ENCODE peak calls at places on chromosomes 7 and 10, in five cellular contexts. Y, N, C, T and E are unnamed samples.

GRCh38 chr10:131187886-131188285 is 123.6 kb downstream of the TCERG1L start:
- DNase-seq in Y (no peak), N (peak; percentile 6), C (no peak), T (no peak), E (no peak)

GRCh38 chr7:133510326-133511055 is 257.6 kb downstream of the EXOC4 start:
- DNase-seq in Y (no peak), N (no peak), C (no peak), T (no peak), E (no peak)

GRCh38 chr7:90751595-90751994 is 155.5 kb downstream of the CDK14 start:
- DNase-seq in Y (no peak), N (no peak), C (no peak), T (no peak), E (no peak)

GRCh38 chr7:106285801-106286492 is 1.2 kb upstream of the NAMPT start:
- DNase-seq in Y (peak; percentile 60), N (no peak), C (peak; percentile 22), T (no peak), E (no peak)

GRCh38 chr10:63064706-63065105 is 68.4 kb upstream of the NRBF2 start:
- DNase-seq in Y (no peak), N (no peak), C (no peak), T (no peak), E (no peak)

GRCh38 chr7:142797799-142798377 is 27.1 kb downstream of the PRSS2 start:
- DNase-seq in Y (no peak), N (no peak), C (no peak), T (no peak), E (no peak)

GRCh38 chr10:14066106-14066505 is 264.6 kb downstream of the FRMD4A start:
- DNase-seq in Y (no peak), N (no peak), C (no peak), T (no peak), E (no peak)

GRCh38 chr7:114363292-114363691 is 51.3 kb upstream of the FOXP2 start:
- DNase-seq in Y (no peak), N (no peak), C (no peak), T (no peak), E (no peak)